ENCODE peak calls at places on chromosomes 7 and 10, in five cellular contexts. Z is stimulated activated CD4-positive, alpha-beta T cell treated with anti-CD3 and anti-CD28 coated beads, Interleukin-4, amount 100 ng/mL, for 48 hours; D is activated gamma-delta T cell treated with Interleukin-2 at 50 U/mL for 16 hours; C is putamen; W is iris pigment epithelial cell. R is an unnamed sample.
A peak's percentile ranks its signal among the peaks of the same experiment; 100 is the strongest.

GRCh38 chr7:70743531-70743930 is 388.4 kb upstream of the GALNT17 start:
- DNase-seq in W (no peak), D (no peak), Z (no peak), C (no peak), R (no peak)

GRCh38 chr7:34982371-34983019 is 54.8 kb downstream of the DPY19L1 start:
- DNase-seq in D (no peak), C (no peak), Z (no peak), W (no peak), R (no peak)

GRCh38 chr10:97683556-97684357 is 3.3 kb downstream of the AVPI1 start:
- DNase-seq in C (no peak), D (no peak), Z (no peak), W (peak; percentile 60), R (peak; percentile 37)

GRCh38 chr10:75104842-75105241 is 6.6 kb upstream of the SAMD8 start:
- DNase-seq in D (no peak), Z (no peak), C (no peak), W (no peak), R (peak; percentile 20)

GRCh38 chr7:120856621-120857352 is 1.2 kb downstream of the TSPAN12 start:
- DNase-seq in D (no peak), Z (no peak), W (peak; percentile 12), C (peak; percentile 6), R (no peak)

GRCh38 chr10:119542990-119543813 is 683 bp upstream of the RGS10 start:
- DNase-seq in W (peak; percentile 45), D (peak; percentile 66), C (no peak), Z (peak; percentile 55), R (peak; percentile 47)

GRCh38 chr7:130566168-130566897 is 74.4 kb downstream of the MEST start:
- DNase-seq in D (no peak), W (peak; percentile 86), C (no peak), Z (no peak), R (no peak)

GRCh38 chr7:110386006-110386405 is 704.9 kb upstream of the LRRN3 start:
- DNase-seq in W (no peak), C (no peak), Z (no peak), D (no peak), R (no peak)

GRCh38 chr7:106283831-106284515 is 810 bp downstream of the NAMPT start:
- DNase-seq in W (peak; percentile 38), Z (peak; percentile 18), C (peak; percentile 47), D (peak; percentile 9), R (peak; percentile 65)

GRCh38 chr10:86888585-86889381 is 68.6 kb downstream of the MMRN2 start:
- DNase-seq in Z (no peak), D (no peak), W (peak; percentile 59), C (no peak), R (no peak)

GRCh38 chr10:112778579-112778978 is 171.5 kb upstream of the TCF7L2 start:
- DNase-seq in D (no peak), W (peak; percentile 13), Z (no peak), C (no peak), R (no peak)

GRCh38 chr7:34727464-34727995 is 69.5 kb downstream of the NPSR1 start:
- DNase-seq in Z (no peak), W (no peak), C (no peak), D (no peak), R (no peak)

GRCh38 chr10:88565072-88565471 is 18.0 kb downstream of the RNLS start:
- DNase-seq in C (peak; percentile 8), Z (no peak), W (peak; percentile 54), D (no peak), R (no peak)

GRCh38 chr7:149866817-149867447 is 6.8 kb upstream of the ATP6V0E2 start:
- DNase-seq in W (peak; percentile 68), C (no peak), D (no peak), Z (no peak), R (no peak)

GRCh38 chr10:129055966-129056365 is 411.1 kb upstream of the MGMT start:
- DNase-seq in Z (no peak), C (no peak), D (no peak), W (no peak), R (no peak)

GRCh38 chr10:107022600-107023354 is 141.7 kb downstream of the SORCS1 start:
- DNase-seq in Z (no peak), C (no peak), D (no peak), W (no peak), R (no peak)

GRCh38 chr7:66957595-66958290 is 36.7 kb downstream of the TMEM248 start:
- DNase-seq in Z (no peak), C (no peak), W (no peak), D (no peak), R (no peak)

GRCh38 chr10:127922675-127923366 is 15.9 kb downstream of the PTPRE start:
- DNase-seq in D (no peak), C (no peak), W (peak; percentile 93), Z (no peak), R (peak; percentile 86)

GRCh38 chr10:123798856-123799255 is 92.8 kb downstream of the CPXM2 start:
- DNase-seq in D (no peak), W (no peak), C (no peak), Z (no peak), R (no peak)

GRCh38 chr7:2824026-2824677 is 20.0 kb downstream of the GNA12 start:
- DNase-seq in C (no peak), W (no peak), D (no peak), Z (no peak), R (no peak)

GRCh38 chr7:157009170-157009777 is 1.2 kb downstream of the MNX1 start:
- DNase-seq in C (no peak), D (no peak), Z (no peak), W (no peak), R (peak; percentile 59)

GRCh38 chr7:139526578-139527544 is 3.4 kb downstream of the CLEC2L start:
- DNase-seq in D (no peak), W (peak; percentile 98), C (no peak), Z (no peak), R (no peak)

GRCh38 chr7:74203956-74204615 is 5.7 kb upstream of the LAT2 start:
- DNase-seq in C (no peak), W (no peak), Z (no peak), D (no peak), R (no peak)

GRCh38 chr7:142030294-142030693 is 34.6 kb downstream of the MGAM start:
- DNase-seq in Z (no peak), W (peak; percentile 31), D (no peak), C (no peak), R (no peak)

GRCh38 chr7:39085590-39086049 is 107.9 kb downstream of the POU6F2 start:
- DNase-seq in C (peak; percentile 11), W (peak; percentile 7), D (no peak), Z (no peak), R (no peak)

GRCh38 chr7:115533785-115534184 is 496.8 kb downstream of the TFEC start:
- DNase-seq in W (peak; percentile 46), C (no peak), Z (no peak), D (no peak), R (no peak)

GRCh38 chr7:84803979-84804378 is 382.9 kb downstream of the SEMA3D start:
- DNase-seq in D (no peak), C (no peak), Z (no peak), W (no peak), R (no peak)

GRCh38 chr10:3729397-3729796 is 55.6 kb downstream of the KLF6 start:
- DNase-seq in D (no peak), W (peak; percentile 63), C (no peak), Z (no peak), R (no peak)

GRCh38 chr10:97549587-97550322 is 22.8 kb upstream of the ANKRD2 start:
- DNase-seq in Z (no peak), D (no peak), W (no peak), C (peak; percentile 78), R (no peak)

GRCh38 chr10:23171232-23171876 is 20.8 kb upstream of the PTF1A start:
- DNase-seq in D (no peak), Z (no peak), W (peak; percentile 39), C (no peak), R (no peak)

GRCh38 chr7:69804962-69805361 is 206.7 kb downstream of the AUTS2 start:
- DNase-seq in W (no peak), D (no peak), C (no peak), Z (no peak), R (no peak)

GRCh38 chr7:1725199-1725701 is 55.2 kb downstream of the ELFN1 start:
- DNase-seq in D (no peak), W (no peak), Z (no peak), C (no peak), R (peak; percentile 45)

GRCh38 chr10:121734517-121735137 is 136.4 kb upstream of the FGFR2 start:
- DNase-seq in C (no peak), Z (no peak), D (no peak), W (peak; percentile 7), R (no peak)